ENCODE peak calls at places on chromosomes 13 and 19, in ten cellular contexts. P is Calu3, M is BJ, T is bronchial epithelial cell, G is astrocyte, E is heart right ventricle, S is IMR-90, N is progenitor cell of endocrine pancreas, I is fibroblast of mammary gland, V is lower lobe of right lung. B is an unnamed sample.

GRCh38 chr19:40802300-40803169 is 3.5 kb downstream of the EGLN2 start:
- DNase-seq in P (no peak), M (no peak), T (peak), G (no peak), E (peak), S (no peak), N (no peak), I (no peak), V (no peak), B (no peak)

GRCh38 chr19:45391346-45391745 is 13.5 kb downstream of the PPP1R13L start:
- DNase-seq in P (no peak), M (no peak), T (no peak), G (no peak), E (no peak), S (peak), N (no peak), I (peak), V (no peak), B (no peak)

GRCh38 chr19:5076440-5077208 is 107.7 kb downstream of the KDM4B start:
- DNase-seq in P (no peak), M (no peak), T (no peak), G (no peak), E (no peak), S (no peak), N (no peak), I (no peak), V (no peak), B (no peak)

GRCh38 chr13:106530907-106531520 is 4.4 kb downstream of the EFNB2 start:
- DNase-seq in P (no peak), M (no peak), T (peak), G (no peak), E (no peak), S (no peak), N (no peak), I (no peak), V (no peak), B (no peak)

GRCh38 chr13:110536006-110536693 is 25.4 kb downstream of the RAB20 start:
- DNase-seq in P (no peak), M (no peak), T (no peak), G (no peak), E (no peak), S (no peak), N (no peak), I (no peak), V (peak), B (no peak)

GRCh38 chr13:58478858-58479257 is 847.3 kb downstream of the PCDH17 start:
- DNase-seq in P (no peak), M (no peak), T (no peak), G (no peak), E (no peak), S (no peak), N (no peak), I (no peak), V (no peak), B (no peak)

GRCh38 chr13:76016799-76017198 is 380.7 kb downstream of the LMO7 start:
- DNase-seq in P (peak), M (no peak), T (peak), G (no peak), E (no peak), S (peak), N (no peak), I (peak), V (peak), B (peak)

GRCh38 chr13:31322025-31322424 is 122.2 kb downstream of the B3GLCT start:
- DNase-seq in P (no peak), M (no peak), T (peak), G (no peak), E (no peak), S (peak), N (no peak), I (peak), V (no peak), B (no peak)

GRCh38 chr19:45972081-45972943 is 1.4 kb downstream of the NOVA2 start:
- DNase-seq in P (no peak), M (no peak), T (peak), G (no peak), E (no peak), S (no peak), N (no peak), I (no peak), V (no peak), B (no peak)

GRCh38 chr13:78012046-78012445 is 93.4 kb upstream of the EDNRB start:
- DNase-seq in P (no peak), M (no peak), T (no peak), G (no peak), E (no peak), S (no peak), N (no peak), I (no peak), V (no peak), B (no peak)

GRCh38 chr19:19217110-19217509 is 5.4 kb downstream of the NCAN start:
- DNase-seq in P (no peak), M (no peak), T (peak), G (no peak), E (no peak), S (peak), N (no peak), I (peak), V (no peak), B (no peak)
- TF ChIP-seq CTCF in P (no peak), M (no peak), T (no peak), G (peak), E (no peak), S (no peak), N (no peak), I (peak), V (no peak), B (no peak)

GRCh38 chr13:113862766-113863510 is 938 bp downstream of the GAS6 start:
- DNase-seq in P (no peak), M (no peak), T (no peak), G (peak), E (no peak), S (no peak), N (no peak), I (no peak), V (peak), B (peak)
- TF ChIP-seq CTCF in P (no peak), M (peak), T (no peak), G (no peak), E (no peak), S (no peak), N (peak), I (no peak), V (peak), B (no peak)

GRCh38 chr13:35697281-35697680 is 220.8 kb upstream of the MAB21L1 start:
- DNase-seq in P (no peak), M (no peak), T (no peak), G (no peak), E (no peak), S (no peak), N (no peak), I (no peak), V (no peak), B (no peak)
- TF ChIP-seq CTCF in P (no peak), M (no peak), T (no peak), G (no peak), E (no peak), S (no peak), N (no peak), I (no peak), V (no peak), B (no peak)

DNA sequence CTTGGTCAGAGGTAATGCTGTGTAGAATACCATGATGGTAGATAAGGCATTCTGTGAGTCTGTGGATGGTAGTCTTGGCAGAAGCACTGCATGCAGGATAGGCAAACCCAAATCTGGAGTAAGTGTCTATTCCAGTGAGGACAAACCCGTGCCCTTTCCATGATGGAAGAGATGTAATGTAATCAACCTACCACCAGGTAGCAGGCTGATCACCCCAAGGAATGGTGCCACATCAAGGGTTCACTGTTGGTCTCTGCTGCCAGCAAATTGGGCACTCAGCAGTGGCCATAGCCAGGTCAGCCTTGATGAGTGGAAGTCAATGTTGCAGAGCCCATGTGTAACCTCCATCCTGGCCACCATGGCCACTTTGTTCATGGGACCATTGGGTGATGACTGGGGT is 155.0 kb downstream of the RAP2A start:
- DNase-seq in P (no peak), M (no peak), T (no peak), G (no peak), E (no peak), S (no peak), N (no peak), I (no peak), V (no peak), B (no peak)
- TF ChIP-seq CTCF in P (no peak), M (no peak), T (peak), G (no peak), E (no peak), S (no peak), N (no peak), I (no peak), V (no peak), B (no peak)